ENCODE peak calls at places on chromosomes 12 and 14, in nine cellular contexts. C is AG04450; Z is CD8-positive, alpha-beta memory T cell; X is CD8-positive, alpha-beta T cell; K is endothelial cell of umbilical vein; P is uterus; A is A549; D is left ventricle myocardium inferior; W is astrocyte. T is an unnamed sample.
A peak's percentile ranks its signal among the peaks of the same experiment; 100 is the strongest.

GRCh38 chr12:53737951-53738833 is 10.9 kb upstream of the CALCOCO1 start:
- DNase-seq in D (no peak), Z (peak; percentile 55), P (no peak), W (no peak), C (no peak), A (no peak), X (peak; percentile 63), K (no peak), T (peak; percentile 36)

GRCh38 chr14:103594265-103594664 is 31.5 kb downstream of the COA8 start:
- DNase-seq in A (no peak), K (no peak), C (no peak), X (no peak), W (peak; percentile 79), D (peak; percentile 28), P (no peak), Z (no peak), T (peak; percentile 84)

GRCh38 chr14:93818857-93819256 is 30.6 kb upstream of the PRIMA1 start:
- DNase-seq in K (no peak), Z (no peak), P (no peak), W (no peak), D (no peak), X (no peak), C (no peak), A (no peak), T (no peak)

GRCh38 chr14:103527408-103528157 is 1.4 kb upstream of the TRMT61A start:
- DNase-seq in D (no peak), Z (no peak), P (no peak), K (no peak), X (no peak), W (no peak), A (no peak), C (no peak), T (no peak)

GRCh38 chr14:99066378-99066777 is 205.6 kb downstream of the BCL11B start:
- DNase-seq in D (no peak), W (no peak), C (no peak), K (no peak), X (no peak), A (no peak), Z (no peak), P (no peak), T (no peak)

GRCh38 chr14:98919431-98919830 is 352.6 kb downstream of the BCL11B start:
- DNase-seq in D (no peak), K (no peak), W (no peak), P (no peak), A (no peak), C (no peak), Z (no peak), X (no peak), T (no peak)

GRCh38 chr12:11834925-11835324 is 185.5 kb downstream of the ETV6 start:
- DNase-seq in D (no peak), A (no peak), C (no peak), W (no peak), P (no peak), Z (no peak), X (no peak), K (no peak), T (no peak)

GRCh38 chr12:69332815-69333358 is 15.3 kb upstream of the LYZ start:
- DNase-seq in A (peak; percentile 38), P (no peak), D (no peak), C (no peak), W (no peak), K (no peak), Z (no peak), X (no peak), T (no peak)

GRCh38 chr12:6548556-6549378 is 7.1 kb downstream of the IFFO1 start:
- DNase-seq in X (no peak), P (no peak), Z (no peak), K (peak; percentile 45), A (peak; percentile 48), C (no peak), W (peak; percentile 78), D (no peak), T (no peak)

GRCh38 chr12:92338102-92338501 is 192.5 kb upstream of the BTG1 start:
- DNase-seq in D (no peak), A (no peak), K (no peak), P (no peak), C (no peak), X (no peak), W (no peak), Z (no peak), T (no peak)

GRCh38 chr12:48903363-48903981 is 21.8 kb downstream of the FKBP11 start:
- DNase-seq in W (no peak), P (no peak), X (no peak), C (no peak), A (no peak), D (no peak), Z (no peak), K (no peak), T (no peak)

DNA sequence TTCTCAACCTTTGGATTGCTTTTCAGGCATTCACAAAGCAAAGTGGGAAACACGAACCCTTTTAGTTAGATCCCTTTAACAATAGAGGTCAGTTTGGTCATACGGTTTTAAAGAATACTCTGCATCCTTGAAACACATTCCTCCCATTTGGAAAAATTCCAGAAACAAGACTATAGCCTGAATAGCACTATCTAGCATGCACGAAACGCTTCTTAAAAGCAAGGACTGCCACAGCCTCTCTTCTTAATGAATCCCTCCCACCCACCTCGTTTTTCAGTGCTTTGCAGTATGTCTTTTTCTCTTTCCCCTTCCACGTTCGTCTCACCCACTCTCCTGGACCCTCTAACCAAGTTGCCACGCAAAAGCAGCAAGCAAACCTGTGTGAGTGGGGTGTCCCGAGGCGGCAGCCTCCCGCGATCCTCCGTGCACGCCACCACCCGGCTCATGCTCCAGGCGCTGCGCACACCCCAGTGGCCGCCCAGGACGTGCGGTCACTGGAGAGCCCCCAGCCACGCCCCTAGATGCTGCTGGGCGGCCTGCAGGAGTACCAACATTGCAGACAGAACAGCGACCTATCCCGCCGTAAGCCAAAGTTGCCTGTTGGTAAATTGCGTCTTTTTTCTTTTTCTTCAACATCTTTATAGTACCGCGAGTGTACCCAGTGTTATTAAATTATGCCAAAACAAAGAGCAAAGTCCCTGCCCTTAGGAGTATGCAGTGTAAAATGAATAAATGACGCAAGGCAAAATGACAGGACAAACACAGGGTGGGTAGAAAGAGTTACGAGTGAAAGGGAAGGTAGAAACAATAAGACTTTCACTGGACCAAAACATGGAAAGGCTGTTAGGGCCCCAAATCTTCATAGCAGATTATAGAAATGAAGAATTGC is at the start of gene SLC38A4:
- DNase-seq in D (peak; percentile 35), C (no peak), P (no peak), X (no peak), W (peak; percentile 29), K (peak; percentile 64), A (no peak), Z (no peak), T (peak; percentile 34)
- H3K4me3 ChIP-seq in D (peak within 1 kb of the TSS; percentile 54), C (peak within 1 kb of the TSS; percentile 63), P (peak within 1 kb of the TSS; percentile 22), X (no peak within 1 kb of the TSS), W (peak within 1 kb of the TSS; percentile 58), K (no peak within 1 kb of the TSS), A (no peak within 1 kb of the TSS), Z (no peak within 1 kb of the TSS), T (no peak within 1 kb of the TSS)

GRCh38 chr14:91985521-91986255 is 38.2 kb upstream of the FBLN5 start:
- DNase-seq in W (peak; percentile 47), K (peak; percentile 82), C (no peak), P (no peak), X (no peak), Z (no peak), D (no peak), A (no peak), T (no peak)

GRCh38 chr14:91987192-91987591 is 39.7 kb upstream of the FBLN5 start:
- DNase-seq in Z (no peak), C (no peak), X (no peak), A (no peak), P (no peak), D (no peak), K (no peak), W (no peak), T (no peak)

GRCh38 chr14:91980157-91980556 is 32.7 kb upstream of the FBLN5 start:
- DNase-seq in X (no peak), A (peak; percentile 76), K (peak; percentile 94), W (peak; percentile 96), P (no peak), D (no peak), Z (no peak), C (peak; percentile 51), T (no peak)

GRCh38 chr14:91985008-91985407 is 37.5 kb upstream of the FBLN5 start:
- DNase-seq in P (no peak), A (no peak), K (peak; percentile 65), C (peak; percentile 24), Z (no peak), D (no peak), X (no peak), W (peak; percentile 78), T (no peak)

DNA sequence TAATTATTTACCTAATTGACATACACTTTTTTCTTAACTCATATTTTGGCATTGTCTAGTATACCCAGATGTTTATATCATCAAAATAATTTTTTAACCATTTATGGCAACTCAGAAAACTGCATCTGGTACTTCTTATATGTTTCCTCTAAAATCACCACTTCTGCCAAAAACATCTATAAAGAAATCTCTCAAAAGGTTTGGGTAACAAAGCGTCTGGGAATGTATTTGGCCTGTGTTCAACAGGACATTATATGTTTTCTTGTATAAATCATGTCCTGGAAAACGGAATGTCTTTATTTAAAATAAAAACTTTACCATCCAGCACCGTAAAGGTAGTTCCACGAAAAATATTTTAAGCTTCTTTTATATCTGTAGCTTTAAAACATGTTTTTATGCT is 36.1 kb upstream of the FBLN5 start:
- DNase-seq in K (peak; percentile 82), D (no peak), A (no peak), W (peak; percentile 18), C (no peak), Z (no peak), X (no peak), P (no peak), T (no peak)
- H3K9me3 ChIP-seq in K (no peaks in the 10 kb centered on the region), D (no peaks in the 10 kb centered on the region), A (no peaks in the 10 kb centered on the region), W (no peaks in the 10 kb centered on the region), C (no peaks in the 10 kb centered on the region), Z (no peaks in the 10 kb centered on the region), X (no peaks in the 10 kb centered on the region), P (no peaks in the 10 kb centered on the region), T (no peaks in the 10 kb centered on the region)

GRCh38 chr14:76268700-76269099 is 107.2 kb upstream of the ESRRB start:
- DNase-seq in W (no peak), K (no peak), X (no peak), C (no peak), Z (no peak), P (no peak), A (no peak), D (no peak), T (no peak)
- H3K27ac ChIP-seq in W (no peak overlapping the region), K (no peak overlapping the region), X (no peak overlapping the region), C (no peak overlapping the region), Z (no peak overlapping the region), P (no peak overlapping the region), A (no peak overlapping the region), D (no peak overlapping the region), T (no peak overlapping the region)

DNA sequence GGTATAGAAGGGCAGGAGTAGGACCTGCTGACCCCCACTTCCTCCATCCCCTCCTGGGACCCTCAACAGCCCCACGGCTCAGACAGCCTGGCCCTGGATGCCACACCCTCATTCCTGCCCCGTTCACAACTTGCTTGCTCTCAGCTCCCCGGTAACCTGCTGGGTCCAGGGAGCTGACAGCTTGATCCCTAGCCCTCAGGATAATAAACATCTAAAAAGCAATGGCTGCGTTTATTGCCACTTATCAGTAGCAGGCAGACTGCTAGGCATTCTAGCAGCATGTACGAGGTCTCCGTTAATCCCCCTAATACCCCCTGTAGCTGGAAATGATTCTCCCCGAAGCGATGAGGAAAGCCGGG is 24.3 kb upstream of the RPLP0 start:
- DNase-seq in W (no peak), D (no peak), A (no peak), P (no peak), Z (no peak), X (no peak), C (no peak), K (no peak), T (no peak)
- H3K4me3 ChIP-seq in W (no peak overlapping the region), D (peak overlapping the region; percentile 38), A (no peak overlapping the region), P (no peak overlapping the region), Z (peak overlapping the region; percentile 9), X (no peak overlapping the region), C (no peak overlapping the region), K (no peak overlapping the region), T (no peak overlapping the region)

T was measured in testis.